ENCODE peak calls at places on chromosome 19, in four cellular contexts. One of them, this sample, is unnamed.

GRCh38 chr19:53041366-53041765 is 3.2 kb upstream of the ERVV-2 start:
- DNase-seq in K562: no peak
- DNase-seq in SK-N-SH: no peak
- DNase-seq in H1: no peak
- DNase-seq in this sample: no peak

GRCh38 chr19:11641241-11641640 is 44.0 kb downstream of the ZNF627 start:
- DNase-seq in K562: peak; percentile 41
- DNase-seq in SK-N-SH: no peak
- DNase-seq in H1: no peak
- DNase-seq in this sample: no peak

GRCh38 chr19:48698046-48698445 is 2.3 kb downstream of the FUT2 start:
- DNase-seq in K562: peak; percentile 79
- DNase-seq in SK-N-SH: no peak
- DNase-seq in H1: no peak
- DNase-seq in this sample: no peak

GRCh38 chr19:12828494-12828893 is 5.9 kb downstream of the RTBDN start:
- DNase-seq in K562: peak; percentile 74
- DNase-seq in SK-N-SH: peak; percentile 92
- DNase-seq in H1: peak; percentile 93
- DNase-seq in this sample: peak; percentile 91

GRCh38 chr19:29268103-29268502 is 55.2 kb upstream of the UQCRFS1 start:
- DNase-seq in K562: no peak
- DNase-seq in SK-N-SH: no peak
- DNase-seq in H1: no peak
- DNase-seq in this sample: no peak

GRCh38 chr19:50268046-50268445 is 61.1 kb downstream of the KCNC3 start:
- DNase-seq in K562: peak; percentile 40
- DNase-seq in SK-N-SH: no peak
- DNase-seq in H1: no peak
- DNase-seq in this sample: no peak

GRCh38 chr19:18644144-18645034 is 7.6 kb downstream of the KLHL26 start:
- DNase-seq in K562: peak; percentile 34
- DNase-seq in SK-N-SH: no peak
- DNase-seq in H1: no peak
- DNase-seq in this sample: no peak

GRCh38 chr19:10227215-10227971 is 3.7 kb downstream of the S1PR2 start:
- DNase-seq in K562: no peak
- DNase-seq in SK-N-SH: peak; percentile 74
- DNase-seq in H1: no peak
- DNase-seq in this sample: peak; percentile 52

GRCh38 chr19:45250832-45251451 is at the start of gene MARK4:
- DNase-seq in K562: peak; percentile 74
- DNase-seq in SK-N-SH: peak; percentile 99
- DNase-seq in H1: peak; percentile 83
- DNase-seq in this sample: peak; percentile 54

GRCh38 chr19:17950310-17951150 is 16.4 kb upstream of the KCNN1 start:
- DNase-seq in K562: peak; percentile 55
- DNase-seq in SK-N-SH: no peak
- DNase-seq in H1: peak; percentile 70
- DNase-seq in this sample: peak; percentile 73

GRCh38 chr19:21569497-21569870 is 64.1 kb downstream of the ZNF429 start:
- DNase-seq in K562: no peak
- DNase-seq in SK-N-SH: no peak
- DNase-seq in H1: no peak
- DNase-seq in this sample: no peak

GRCh38 chr19:17468302-17469091 is 1.8 kb upstream of the SLC27A1 start:
- DNase-seq in K562: no peak
- DNase-seq in SK-N-SH: no peak
- DNase-seq in H1: no peak
- DNase-seq in this sample: no peak

GRCh38 chr19:13841339-13842293 is 35.3 kb upstream of the NANOS3 start:
- DNase-seq in K562: peak; percentile 37
- DNase-seq in SK-N-SH: peak; percentile 50
- DNase-seq in H1: no peak
- DNase-seq in this sample: no peak

GRCh38 chr19:38389101-38389925 is 816 bp downstream of the SPRED3 start:
- DNase-seq in K562: no peak
- DNase-seq in SK-N-SH: peak; percentile 80
- DNase-seq in H1: peak; percentile 54
- DNase-seq in this sample: peak; percentile 59

GRCh38 chr19:17579523-17580244 is 24.2 kb downstream of the COLGALT1 start:
- DNase-seq in K562: peak; percentile 97
- DNase-seq in SK-N-SH: peak; percentile 92
- DNase-seq in H1: peak; percentile 95
- DNase-seq in this sample: peak; percentile 93

GRCh38 chr19:50022823-50023222 is 2.3 kb downstream of the VRK3 start:
- DNase-seq in K562: no peak
- DNase-seq in SK-N-SH: no peak
- DNase-seq in H1: no peak
- DNase-seq in this sample: no peak

GRCh38 chr19:44903602-44904425 is 1.8 kb upstream of the APOE start:
- DNase-seq in K562: peak; percentile 86
- DNase-seq in SK-N-SH: peak; percentile 88
- DNase-seq in H1: peak; percentile 98
- DNase-seq in this sample: peak; percentile 89

GRCh38 chr19:13502231-13502630 is 4.0 kb downstream of the CACNA1A start:
- DNase-seq in K562: no peak
- DNase-seq in SK-N-SH: no peak
- DNase-seq in H1: no peak
- DNase-seq in this sample: no peak

GRCh38 chr19:42143341-42144234 is 11.3 kb upstream of the POU2F2 start:
- DNase-seq in K562: peak; percentile 44
- DNase-seq in SK-N-SH: no peak
- DNase-seq in H1: peak; percentile 89
- DNase-seq in this sample: peak; percentile 83
- TF ChIP-seq MAX in K562: no peak
- TF ChIP-seq MAX in SK-N-SH: no peak
- TF ChIP-seq MAX in H1: no peak
- TF ChIP-seq MAX in this sample: peak; percentile 37

GRCh38 chr19:6108721-6109633 is 1.3 kb downstream of the RFX2 start:
- DNase-seq in K562: peak; percentile 73
- DNase-seq in SK-N-SH: peak; percentile 61
- DNase-seq in H1: peak; percentile 54
- DNase-seq in this sample: peak; percentile 36

GRCh38 chr19:6105444-6105843 is 4.9 kb downstream of the RFX2 start:
- DNase-seq in K562: no peak
- DNase-seq in SK-N-SH: no peak
- DNase-seq in H1: no peak
- DNase-seq in this sample: no peak

GRCh38 chr19:6113616-6114188 is 3.4 kb upstream of the RFX2 start:
- DNase-seq in K562: peak; percentile 28
- DNase-seq in SK-N-SH: no peak
- DNase-seq in H1: no peak
- DNase-seq in this sample: no peak

GRCh38 chr19:6110360-6110977 is at the start of gene RFX2:
- DNase-seq in K562: peak; percentile 99
- DNase-seq in SK-N-SH: peak; percentile 98
- DNase-seq in H1: peak; percentile 97
- DNase-seq in this sample: peak; percentile 98

GRCh38 chr19:6109947-6110346 is 353 bp downstream of the RFX2 start:
- DNase-seq in K562: no peak
- DNase-seq in SK-N-SH: no peak
- DNase-seq in H1: no peak
- DNase-seq in this sample: no peak
- TF ChIP-seq TEAD4 in K562: no peak
- TF ChIP-seq TEAD4 in SK-N-SH: no peak
- TF ChIP-seq TEAD4 in H1: no peak
- TF ChIP-seq TEAD4 in this sample: no peak

GRCh38 chr19:3135961-3136683 is at the start of gene GNA15:
- DNase-seq in K562: no peak
- DNase-seq in SK-N-SH: no peak
- DNase-seq in H1: no peak
- DNase-seq in this sample: no peak

GRCh38 chr19:3133793-3134116 is 2.1 kb upstream of the GNA15 start:
- DNase-seq in K562: no peak
- DNase-seq in SK-N-SH: no peak
- DNase-seq in H1: no peak
- DNase-seq in this sample: no peak

GRCh38 chr19:3137139-3137538 is 1.3 kb downstream of the GNA15 start:
- DNase-seq in K562: no peak
- DNase-seq in SK-N-SH: no peak
- DNase-seq in H1: no peak
- DNase-seq in this sample: no peak

GRCh38 chr19:3138268-3138667 is 2.4 kb downstream of the GNA15 start:
- DNase-seq in K562: no peak
- DNase-seq in SK-N-SH: no peak
- DNase-seq in H1: no peak
- DNase-seq in this sample: no peak

GRCh38 chr19:3136684-3137055 is 837 bp downstream of the GNA15 start:
- DNase-seq in K562: no peak
- DNase-seq in SK-N-SH: no peak
- DNase-seq in H1: no peak
- DNase-seq in this sample: no peak
- TF ChIP-seq MAX in K562: no peak
- TF ChIP-seq MAX in SK-N-SH: no peak
- TF ChIP-seq MAX in H1: no peak
- TF ChIP-seq MAX in this sample: no peak

GRCh38 chr19:40800997-40801377 is 2.0 kb downstream of the EGLN2 start:
- DNase-seq in K562: no peak
- DNase-seq in SK-N-SH: no peak
- DNase-seq in H1: no peak
- DNase-seq in this sample: no peak

GRCh38 chr19:40800339-40800996 is 1.5 kb downstream of the EGLN2 start:
- DNase-seq in K562: no peak
- DNase-seq in SK-N-SH: no peak
- DNase-seq in H1: no peak
- DNase-seq in this sample: no peak

GRCh38 chr19:40798997-40799557 is at the start of gene EGLN2:
- DNase-seq in K562: peak; percentile 68
- DNase-seq in SK-N-SH: peak; percentile 98
- DNase-seq in H1: no peak
- DNase-seq in this sample: no peak

GRCh38 chr19:40798223-40798996 is 581 bp upstream of the EGLN2 start:
- DNase-seq in K562: peak; percentile 100
- DNase-seq in SK-N-SH: peak; percentile 77
- DNase-seq in H1: peak; percentile 99
- DNase-seq in this sample: peak; percentile 100

DNA sequence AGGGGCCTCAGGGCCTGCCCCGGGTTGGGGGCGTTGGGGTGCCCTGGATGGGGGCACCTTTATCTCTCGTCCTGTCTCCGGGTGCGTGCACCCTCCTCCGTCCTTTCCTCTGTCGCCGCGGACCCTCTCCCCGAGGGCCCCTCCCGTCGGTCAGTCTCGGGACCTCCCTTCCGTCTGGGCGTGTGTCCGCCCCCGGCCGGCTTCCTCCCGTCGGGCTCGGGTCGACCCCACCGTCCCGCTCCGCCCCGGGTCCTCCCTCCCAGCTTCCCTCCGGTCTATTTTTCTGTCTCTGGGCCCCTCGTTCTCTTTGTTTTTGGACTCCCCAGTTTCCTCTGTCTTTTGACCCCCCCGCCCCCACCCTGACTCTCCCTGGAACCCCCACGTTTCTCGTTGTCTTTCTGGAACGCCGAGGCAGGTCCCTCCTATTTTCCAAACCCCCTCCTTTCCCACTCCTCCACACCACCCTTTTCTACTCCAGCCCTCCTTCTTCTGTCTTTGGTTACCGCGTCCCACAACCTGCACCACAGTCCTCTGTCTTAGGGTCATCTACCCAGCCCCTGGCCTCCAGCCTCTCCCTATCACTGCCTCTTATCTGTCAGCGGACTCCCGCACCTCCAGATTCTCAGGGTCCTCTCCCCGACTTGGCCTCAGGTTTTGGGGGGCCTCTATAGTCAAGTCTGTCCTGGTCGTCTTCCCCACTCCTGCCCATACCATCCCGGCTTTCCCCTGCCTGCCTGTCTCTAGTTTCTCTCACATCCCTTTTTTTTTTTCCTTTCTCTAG is 757 bp downstream of the EGLN2 start:
- DNase-seq in K562: peak; percentile 73
- DNase-seq in SK-N-SH: peak; percentile 69
- DNase-seq in H1: peak; percentile 73
- DNase-seq in this sample: peak; percentile 62
- TF ChIP-seq TEAD4 in K562: no peak
- TF ChIP-seq TEAD4 in SK-N-SH: no peak
- TF ChIP-seq TEAD4 in H1: no peak
- TF ChIP-seq TEAD4 in this sample: no peak

DNA sequence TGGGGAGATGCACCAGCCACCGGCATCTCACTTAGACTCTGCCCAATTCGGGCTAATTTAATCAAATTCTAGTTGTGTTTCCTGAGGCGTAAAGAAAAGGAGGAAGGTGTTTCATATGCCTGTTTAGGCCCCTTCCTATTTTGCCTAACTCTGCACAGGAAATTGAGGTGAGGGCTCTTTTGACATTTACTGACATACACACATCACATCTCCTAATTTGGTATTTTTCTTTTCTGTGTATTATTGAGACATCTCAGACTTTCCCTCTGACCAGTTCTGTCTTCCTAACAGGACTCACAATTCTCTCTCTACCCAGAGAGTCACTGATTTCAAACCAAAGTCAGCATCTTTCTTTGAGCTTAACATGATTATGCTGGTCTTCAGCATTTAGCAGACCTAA is 7.9 kb downstream of the CEACAM3 start:
- DNase-seq in K562: no peak
- DNase-seq in SK-N-SH: no peak
- DNase-seq in H1: no peak
- DNase-seq in this sample: no peak
- TF ChIP-seq MAX in K562: no peak
- TF ChIP-seq MAX in SK-N-SH: no peak
- TF ChIP-seq MAX in H1: no peak
- TF ChIP-seq MAX in this sample: no peak

DNA sequence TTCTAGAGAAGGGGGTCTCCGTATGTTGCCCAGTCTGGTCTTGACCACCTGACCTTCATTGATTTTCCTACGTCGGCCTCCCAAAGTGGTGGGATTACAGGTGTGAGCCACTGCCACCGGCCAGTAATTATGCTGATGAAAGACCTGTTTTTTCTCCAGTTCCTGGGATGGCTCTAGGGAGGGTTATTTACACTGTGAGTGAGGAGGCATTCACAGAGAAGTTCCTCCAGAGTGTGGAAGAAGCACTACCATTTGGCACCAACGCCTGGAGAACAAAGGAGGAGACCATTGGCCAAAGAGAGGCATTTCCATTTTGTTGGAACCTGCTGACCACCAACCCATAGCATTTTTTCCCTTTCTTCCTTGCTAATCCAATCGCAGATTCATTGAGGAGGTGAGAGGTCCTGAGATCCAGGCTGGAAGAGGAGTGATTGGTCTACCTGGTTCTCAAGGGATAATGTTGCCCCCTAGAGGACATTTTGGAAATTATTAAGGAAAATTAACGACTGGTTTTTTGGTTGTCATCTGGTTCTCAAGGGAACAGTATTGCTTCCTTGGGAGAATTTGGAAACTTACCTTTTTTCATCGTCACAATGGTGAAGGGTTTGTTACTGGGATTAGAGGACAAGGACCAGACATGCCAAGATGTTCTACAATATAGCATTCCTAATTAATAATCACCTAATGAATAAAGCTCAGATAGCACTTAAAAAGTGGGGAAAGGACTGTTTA is 5.5 kb upstream of the SAE1 start:
- DNase-seq in K562: peak; percentile 78
- DNase-seq in SK-N-SH: peak; percentile 73
- DNase-seq in H1: no peak
- DNase-seq in this sample: no peak
- TF ChIP-seq TEAD4 in K562: no peak
- TF ChIP-seq TEAD4 in SK-N-SH: no peak
- TF ChIP-seq TEAD4 in H1: no peak
- TF ChIP-seq TEAD4 in this sample: no peak

GRCh38 chr19:55257461-55258411 is 1.1 kb downstream of the PPP6R1 start:
- DNase-seq in K562: peak; percentile 70
- DNase-seq in SK-N-SH: peak; percentile 55
- DNase-seq in H1: peak; percentile 59
- DNase-seq in this sample: no peak
- TF ChIP-seq MAX in K562: peak; percentile 75
- TF ChIP-seq MAX in SK-N-SH: peak; percentile 76
- TF ChIP-seq MAX in H1: peak; percentile 40
- TF ChIP-seq MAX in this sample: no peak